ENCODE peak calls at places on chromosomes 5 and 9, in four cellular contexts. One of them, this sample, is unnamed.

GRCh38 chr5:172466062-172466461 is 11.7 kb upstream of the SH3PXD2B start:
- DNase-seq in Calu3: no peak
- DNase-seq in C1 segment of cervical spinal cord: no peak
- DNase-seq in AG09319: no peak
- DNase-seq in this sample: no peak

GRCh38 chr9:135253305-135254004 is 166.0 kb downstream of the OLFM1 start:
- DNase-seq in C1 segment of cervical spinal cord: no peak
- DNase-seq in Calu3: peak; percentile 32
- DNase-seq in AG09319: no peak
- DNase-seq in this sample: no peak

GRCh38 chr5:33891731-33892418 is at the start of gene ADAMTS12:
- DNase-seq in Calu3: peak; percentile 14
- DNase-seq in AG09319: no peak
- DNase-seq in C1 segment of cervical spinal cord: no peak
- DNase-seq in this sample: peak; percentile 73

GRCh38 chr5:135468086-135468485 is 15.9 kb upstream of the TIFAB start:
- DNase-seq in C1 segment of cervical spinal cord: no peak
- DNase-seq in Calu3: no peak
- DNase-seq in AG09319: no peak
- DNase-seq in this sample: no peak

GRCh38 chr5:95380103-95380628 is 11.0 kb upstream of the FAM81B start:
- DNase-seq in C1 segment of cervical spinal cord: no peak
- DNase-seq in Calu3: no peak
- DNase-seq in AG09319: no peak
- DNase-seq in this sample: no peak

GRCh38 chr5:131303537-131303936 is 39.7 kb downstream of the CDC42SE2 start:
- DNase-seq in AG09319: peak; percentile 34
- DNase-seq in Calu3: no peak
- DNase-seq in C1 segment of cervical spinal cord: no peak
- DNase-seq in this sample: no peak

GRCh38 chr5:16179511-16179935 is at the start of gene MARCHF11:
- DNase-seq in AG09319: no peak
- DNase-seq in C1 segment of cervical spinal cord: no peak
- DNase-seq in Calu3: no peak
- DNase-seq in this sample: no peak

GRCh38 chr9:87554177-87554940 is 56.7 kb downstream of the DAPK1 start:
- DNase-seq in C1 segment of cervical spinal cord: no peak
- DNase-seq in AG09319: no peak
- DNase-seq in Calu3: no peak
- DNase-seq in this sample: no peak

GRCh38 chr5:171492781-171493180 is 73.3 kb downstream of the FGF18 start:
- DNase-seq in C1 segment of cervical spinal cord: no peak
- DNase-seq in AG09319: peak; percentile 49
- DNase-seq in Calu3: no peak
- DNase-seq in this sample: no peak

GRCh38 chr5:121667292-121667691 is 184.4 kb upstream of the FTMT start:
- DNase-seq in C1 segment of cervical spinal cord: no peak
- DNase-seq in Calu3: no peak
- DNase-seq in AG09319: no peak
- DNase-seq in this sample: no peak

GRCh38 chr5:143227301-143227700 is 176.2 kb downstream of the NR3C1 start:
- DNase-seq in AG09319: no peak
- DNase-seq in Calu3: no peak
- DNase-seq in C1 segment of cervical spinal cord: no peak
- DNase-seq in this sample: no peak

GRCh38 chr5:76256116-76256889 is 146.8 kb upstream of the IQGAP2 start:
- DNase-seq in C1 segment of cervical spinal cord: peak; percentile 10
- DNase-seq in AG09319: peak; percentile 29
- DNase-seq in Calu3: peak; percentile 77
- DNase-seq in this sample: peak; percentile 37

GRCh38 chr5:159208508-159209437 is 580 bp downstream of the RNF145 start:
- DNase-seq in AG09319: no peak
- DNase-seq in Calu3: peak; percentile 33
- DNase-seq in C1 segment of cervical spinal cord: peak; percentile 55
- DNase-seq in this sample: no peak

GRCh38 chr5:180647465-180647864 is 1.9 kb downstream of the FLT4 start:
- DNase-seq in AG09319: no peak
- DNase-seq in Calu3: no peak
- DNase-seq in C1 segment of cervical spinal cord: no peak
- DNase-seq in this sample: no peak

GRCh38 chr5:168479166-168479565 is 7.1 kb upstream of the RARS1 start:
- DNase-seq in AG09319: no peak
- DNase-seq in C1 segment of cervical spinal cord: no peak
- DNase-seq in Calu3: no peak
- DNase-seq in this sample: no peak

GRCh38 chr5:151031554-151031953 is 11.2 kb downstream of the GPX3 start:
- DNase-seq in AG09319: no peak
- DNase-seq in Calu3: no peak
- DNase-seq in C1 segment of cervical spinal cord: no peak
- DNase-seq in this sample: no peak

GRCh38 chr9:125293134-125293533 is 31.5 kb downstream of the GAPVD1 start:
- DNase-seq in C1 segment of cervical spinal cord: no peak
- DNase-seq in Calu3: no peak
- DNase-seq in AG09319: no peak
- DNase-seq in this sample: no peak

GRCh38 chr9:135592331-135592590 is 30.7 kb downstream of the PAEP start:
- DNase-seq in C1 segment of cervical spinal cord: no peak
- DNase-seq in Calu3: no peak
- DNase-seq in AG09319: no peak
- DNase-seq in this sample: no peak

GRCh38 chr9:3868466-3868865 is 342.7 kb upstream of the RFX3 start:
- DNase-seq in AG09319: no peak
- DNase-seq in C1 segment of cervical spinal cord: no peak
- DNase-seq in Calu3: no peak
- DNase-seq in this sample: no peak

GRCh38 chr9:71647094-71647591 is 121.2 kb downstream of the CEMIP2 start:
- DNase-seq in AG09319: no peak
- DNase-seq in Calu3: peak; percentile 20
- DNase-seq in C1 segment of cervical spinal cord: peak; percentile 7
- DNase-seq in this sample: peak; percentile 3

GRCh38 chr5:2140501-2140900 is 257.8 kb upstream of the IRX4 start:
- DNase-seq in AG09319: no peak
- DNase-seq in Calu3: no peak
- DNase-seq in C1 segment of cervical spinal cord: no peak
- DNase-seq in this sample: no peak

GRCh38 chr9:37574241-37574721 is 1.9 kb downstream of the FBXO10 start:
- DNase-seq in Calu3: no peak
- DNase-seq in C1 segment of cervical spinal cord: no peak
- DNase-seq in AG09319: no peak
- DNase-seq in this sample: no peak

GRCh38 chr9:109745335-109746283 is 34.4 kb upstream of the PALM2AKAP2 start:
- DNase-seq in Calu3: no peak
- DNase-seq in AG09319: no peak
- DNase-seq in C1 segment of cervical spinal cord: no peak
- DNase-seq in this sample: no peak

GRCh38 chr5:100505984-100506670 is 29.0 kb upstream of the FAM174A start:
- DNase-seq in AG09319: peak; percentile 24
- DNase-seq in Calu3: no peak
- DNase-seq in C1 segment of cervical spinal cord: no peak
- DNase-seq in this sample: no peak

GRCh38 chr5:142600611-142601360 is 85.1 kb downstream of the FGF1 start:
- DNase-seq in Calu3: no peak
- DNase-seq in C1 segment of cervical spinal cord: no peak
- DNase-seq in AG09319: peak; percentile 90
- DNase-seq in this sample: peak; percentile 65

GRCh38 chr5:1657161-1657741 is 133.5 kb upstream of the LPCAT1 start:
- DNase-seq in Calu3: no peak
- DNase-seq in C1 segment of cervical spinal cord: no peak
- DNase-seq in AG09319: no peak
- DNase-seq in this sample: no peak